ENCODE peak calls at places on chromosomes 13 and 19, in seven cellular contexts. J is neural progenitor cell, V is brain microvascular endothelial cell, Q is heart left ventricle, W is uterus, A is Peyer's patch, I is HAP-1. L is an unnamed sample. For H3K27me3, the result is how much of the 10 kb centered on the place peaks cover.

GRCh38 chr13:48151766-48152165 is 56.9 kb upstream of the MED4 start:
- DNase-seq in Q (no peak), I (no peak), V (no peak), J (no peak), W (no peak), A (no peak), L (no peak)

GRCh38 chr19:17079710-17080440 is 4.3 kb downstream of the MYO9B start:
- DNase-seq in W (peak), A (peak), Q (peak), J (peak), V (peak), I (no peak), L (no peak)

GRCh38 chr13:29859971-29860370 is 9.6 kb upstream of the UBL3 start:
- DNase-seq in V (peak), J (no peak), Q (no peak), W (no peak), A (no peak), I (no peak), L (no peak)

GRCh38 chr19:58545286-58546068 is 1.6 kb downstream of the TRIM28 start:
- DNase-seq in I (peak), A (no peak), Q (no peak), V (no peak), J (peak), W (no peak), L (no peak)

GRCh38 chr13:47858042-47858677 is 142.9 kb downstream of the SUCLA2 start:
- DNase-seq in V (no peak), I (no peak), W (no peak), A (no peak), Q (no peak), J (no peak), L (no peak)

GRCh38 chr13:72983085-72983768 is 75.6 kb upstream of the KLF5 start:
- DNase-seq in J (no peak), V (peak), A (no peak), W (no peak), I (no peak), Q (no peak), L (no peak)

GRCh38 chr19:58558623-58559274 is 338 bp upstream of the UBE2M start:
- DNase-seq in A (peak), J (peak), Q (peak), V (peak), I (peak), W (peak), L (peak)

GRCh38 chr13:43377149-43377548 is 353.8 kb downstream of the DNAJC15 start:
- DNase-seq in V (no peak), A (no peak), J (no peak), I (no peak), Q (no peak), W (no peak), L (no peak)

GRCh38 chr13:111534646-111535461 is 214.4 kb downstream of the TEX29 start:
- DNase-seq in Q (no peak), V (no peak), A (no peak), W (no peak), J (peak), I (no peak), L (no peak)

GRCh38 chr13:20191902-20192469 is 752 bp downstream of the GJB2 start:
- DNase-seq in Q (no peak), I (peak), A (no peak), W (no peak), V (no peak), J (peak), L (no peak)

GRCh38 chr13:111262281-111262680 is 58.2 kb upstream of the TEX29 start:
- DNase-seq in V (no peak), A (no peak), J (no peak), I (no peak), Q (no peak), W (no peak), L (no peak)

GRCh38 chr19:49690656-49691242 is at the start of gene CPT1C:
- DNase-seq in Q (peak), A (peak), W (peak), V (peak), J (peak), I (peak), L (no peak)

GRCh38 chr19:23160766-23161165 is 43.9 kb downstream of the ZNF730 start:
- DNase-seq in J (no peak), V (no peak), W (no peak), I (no peak), Q (no peak), A (no peak), L (no peak)

GRCh38 chr13:85833938-85834337 is 34.7 kb upstream of the SLITRK6 start:
- DNase-seq in V (no peak), I (no peak), A (no peak), W (no peak), J (no peak), Q (no peak), L (no peak)

DNA sequence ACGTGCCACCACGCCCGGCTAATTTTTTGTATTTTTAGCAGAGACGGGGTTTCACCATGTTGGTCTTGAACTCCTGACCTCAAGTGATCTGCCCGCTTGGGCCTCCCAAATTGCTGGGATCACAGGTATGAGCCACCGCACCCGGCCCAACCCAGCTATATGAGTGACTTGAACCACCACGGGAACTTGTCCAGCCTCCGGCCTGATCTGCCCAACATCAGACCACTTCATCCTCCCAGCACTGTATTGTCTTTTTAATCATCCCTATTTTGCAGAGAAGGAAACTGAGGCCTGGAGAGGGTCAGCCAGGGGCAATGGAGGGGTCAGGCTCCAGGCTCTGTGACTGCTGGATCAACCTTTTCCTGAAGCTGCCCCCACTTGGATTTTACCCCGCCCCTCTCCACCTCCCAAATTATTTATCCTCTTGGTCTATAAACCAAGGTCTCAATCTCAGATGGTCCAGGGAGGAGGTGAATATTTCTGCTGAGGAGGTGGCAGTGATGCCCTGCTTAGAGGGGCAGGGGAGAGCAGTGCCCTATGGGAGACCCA is 893 bp upstream of the PLIN3 start:
- DNase-seq in A (no peak), J (no peak), I (no peak), V (no peak), Q (no peak), W (no peak), L (no peak)
- H3K4me3 ChIP-seq in A (peak), J (no peak), I (peak), V (no peak), Q (peak), W (no peak), L (no peak)

GRCh38 chr19:28402701-28403290 is 810.2 kb downstream of the UQCRFS1 start:
- DNase-seq in I (no peak), Q (no peak), A (no peak), W (no peak), V (no peak), J (no peak), L (no peak)

GRCh38 chr19:28406966-28407365 is 806.0 kb downstream of the UQCRFS1 start:
- DNase-seq in I (no peak), A (no peak), Q (no peak), J (no peak), W (no peak), V (no peak), L (no peak)

GRCh38 chr19:28403698-28404099 is 809.3 kb downstream of the UQCRFS1 start:
- DNase-seq in W (no peak), I (no peak), V (no peak), J (no peak), Q (no peak), A (no peak), L (no peak)

GRCh38 chr19:28404462-28404861 is 808.5 kb downstream of the UQCRFS1 start:
- DNase-seq in A (no peak), I (no peak), J (no peak), V (no peak), W (no peak), Q (no peak), L (no peak)

GRCh38 chr19:28406237-28406596 is 806.7 kb downstream of the UQCRFS1 start:
- DNase-seq in A (no peak), Q (no peak), V (no peak), I (no peak), W (no peak), J (no peak), L (no peak)
- H3K27me3 ChIP-seq in A (under half), Q (under half), V (under half), I (under half), W (under half), J (under half), L (under half)

GRCh38 chr13:99984463-99985242 is 3.1 kb downstream of the ZIC2 start:
- DNase-seq in V (no peak), Q (no peak), J (peak), A (no peak), W (no peak), I (peak), L (no peak)
- H3K4me3 ChIP-seq in V (peak), Q (no peak), J (peak), A (no peak), W (no peak), I (peak), L (peak)

GRCh38 chr19:45935267-45935666 is 20.7 kb upstream of the NANOS2 start:
- DNase-seq in A (no peak), V (no peak), J (no peak), I (no peak), Q (no peak), W (no peak), L (no peak)

GRCh38 chr19:45933759-45934158 is 19.2 kb upstream of the NANOS2 start:
- DNase-seq in A (no peak), Q (no peak), J (no peak), I (no peak), W (no peak), V (no peak), L (no peak)

GRCh38 chr19:45938733-45939319 is 24.2 kb upstream of the NANOS2 start:
- DNase-seq in W (no peak), Q (no peak), J (no peak), V (no peak), A (no peak), I (no peak), L (no peak)

GRCh38 chr19:45931055-45931454 is 16.5 kb upstream of the NANOS2 start:
- DNase-seq in J (no peak), A (no peak), V (no peak), I (no peak), W (no peak), Q (no peak), L (no peak)

DNA sequence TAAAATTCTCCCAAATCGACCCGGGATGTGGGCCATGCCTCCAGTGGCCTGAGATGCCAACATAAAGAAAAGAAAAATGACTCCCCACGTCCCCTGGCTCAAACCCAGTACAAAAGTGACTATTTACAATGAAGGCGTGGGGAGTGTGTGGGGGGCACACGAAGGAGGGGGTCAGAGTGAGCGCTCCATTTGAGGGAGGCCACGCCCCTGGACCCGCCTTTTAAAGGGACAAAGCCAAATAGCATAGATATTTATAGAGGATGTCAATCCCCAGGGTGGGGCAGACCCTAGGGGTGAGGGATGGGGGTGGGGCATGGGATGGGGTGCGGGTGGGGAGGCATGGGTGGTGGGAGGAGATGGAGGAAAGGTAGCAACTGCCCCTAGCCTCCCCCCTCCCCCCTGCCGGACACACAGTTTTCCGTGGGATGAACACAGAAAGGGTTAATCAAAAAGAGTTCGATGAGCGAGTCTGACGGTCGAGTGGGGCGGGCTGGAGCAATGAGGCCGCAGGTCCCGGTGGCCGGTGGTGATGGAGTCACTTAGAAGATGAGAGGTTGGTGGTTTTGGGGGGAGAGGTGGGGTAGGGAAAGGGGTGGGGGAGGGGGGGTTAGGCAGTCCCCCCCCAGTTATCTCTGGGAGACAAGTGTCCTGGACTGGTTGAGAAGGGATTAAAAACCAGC is 20.1 kb upstream of the NANOS2 start:
- DNase-seq in I (no peak), J (no peak), Q (no peak), A (no peak), W (no peak), V (no peak), L (no peak)
- H3K27me3 ChIP-seq in I (under half), J (under half), Q (under half), A (under half), W (under half), V (under half), L (under half)

DNA sequence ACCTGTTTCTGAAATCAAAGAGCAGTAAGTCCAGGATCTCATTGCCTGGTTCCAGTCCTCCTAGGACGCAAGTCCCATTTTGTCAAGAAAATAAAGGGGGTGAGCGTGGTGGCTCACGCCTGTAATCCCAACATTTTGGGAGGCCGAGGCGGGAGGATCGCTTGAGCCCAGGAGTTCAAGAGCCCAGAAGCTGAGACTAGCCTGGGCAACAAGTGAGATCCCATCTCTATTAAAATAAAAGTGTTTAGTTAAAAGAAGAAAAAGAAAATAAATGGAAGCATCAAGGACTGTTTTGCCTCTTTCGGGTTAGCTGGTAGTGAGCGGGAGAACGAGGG is 344 bp upstream of the HAUS5 start:
- DNase-seq in A (no peak), I (no peak), J (no peak), V (no peak), Q (no peak), W (no peak), L (no peak)
- H3K4me3 ChIP-seq in A (peak), I (peak), J (peak), V (peak), Q (peak), W (peak), L (peak)

GRCh38 chr19:48549380-48549779 is 2.6 kb upstream of the SULT2B1 start:
- DNase-seq in A (no peak), W (no peak), I (no peak), V (no peak), J (no peak), Q (no peak), L (no peak)
- H3K27me3 ChIP-seq in A (under half), W (under half), I (under half), V (under half), J (under half), Q (under half), L (under half)

DNA sequence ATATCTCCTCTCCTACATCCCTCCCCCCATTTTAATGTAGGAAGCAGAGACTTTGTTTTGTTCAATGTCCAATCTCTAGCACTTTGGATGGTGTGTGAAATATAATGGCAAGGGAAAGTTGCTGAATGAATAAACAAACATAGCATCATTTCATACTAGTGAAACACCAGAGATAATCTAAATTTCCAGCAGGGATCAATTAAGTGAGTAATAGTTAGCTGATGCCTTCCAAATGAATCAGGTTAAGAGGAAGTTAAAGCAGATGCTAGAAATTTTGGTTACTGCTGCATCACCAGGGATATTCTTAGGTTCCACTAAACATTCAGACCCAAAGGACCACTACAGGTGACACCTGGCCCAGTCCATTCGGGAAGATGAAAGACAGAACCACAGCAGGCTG is 8.1 kb downstream of the MRPS31 start:
- DNase-seq in W (no peak), Q (no peak), I (no peak), A (no peak), J (no peak), V (no peak), L (no peak)
- H3K4me3 ChIP-seq in W (no peak), Q (no peak), I (no peak), A (no peak), J (no peak), V (no peak), L (no peak)